ENCODE peak calls at places on chromosomes 3 and 15, in four cellular contexts. F is AG04450, N is activated gamma-delta T cell treated with Interleukin-2 at 50 U/mL for 16 hours, I is WERI-Rb-1. H is an unnamed sample.
A peak's percentile ranks its signal among the peaks of the same experiment; 100 is the strongest.

GRCh38 chr3:110180733-110181132 is 843.4 kb upstream of the DPPA4 start:
- DNase-seq in F (no peak), N (no peak), I (no peak), H (no peak)

GRCh38 chr15:28125673-28126651 is 26.8 kb upstream of the OCA2 start:
- DNase-seq in F (peak; percentile 24), N (no peak), I (no peak), H (peak; percentile 12)

GRCh38 chr3:189340680-189341460 is 169.1 kb downstream of the TPRG1 start:
- DNase-seq in F (no peak), N (no peak), I (peak; percentile 17), H (no peak)

GRCh38 chr3:190721330-190721729 is 141.2 kb downstream of the GMNC start:
- DNase-seq in F (no peak), N (no peak), I (no peak), H (no peak)

GRCh38 chr3:120622870-120623718 is 27.0 kb downstream of the NDUFB4 start:
- DNase-seq in F (no peak), N (peak; percentile 3), I (peak; percentile 69), H (no peak)

GRCh38 chr15:70111203-70112017 is 13.7 kb upstream of the TLE3 start:
- DNase-seq in F (peak; percentile 63), N (no peak), I (peak; percentile 89), H (peak; percentile 66)

GRCh38 chr3:37400945-37401344 is 226.6 kb upstream of the LRRFIP2 start:
- DNase-seq in F (no peak), N (no peak), I (no peak), H (peak; percentile 4)

GRCh38 chr15:74505837-74506514 is 35.0 kb upstream of the ARID3B start:
- DNase-seq in F (no peak), N (no peak), I (no peak), H (no peak)

GRCh38 chr3:78880588-78881461 is 887.0 kb downstream of the ROBO1 start:
- DNase-seq in F (no peak), N (no peak), I (no peak), H (no peak)

GRCh38 chr3:115038831-115039230 is 108.3 kb downstream of the ZBTB20 start:
- DNase-seq in F (no peak), N (no peak), I (no peak), H (no peak)

GRCh38 chr3:197331131-197331530 is 32.7 kb upstream of the DLG1 start:
- DNase-seq in F (no peak), N (no peak), I (no peak), H (no peak)

GRCh38 chr3:37053337-37053736 is 60.0 kb downstream of the MLH1 start:
- DNase-seq in F (no peak), N (no peak), I (no peak), H (no peak)

GRCh38 chr3:123282461-123282860 is 80.7 kb downstream of the SEC22A start:
- DNase-seq in F (no peak), N (no peak), I (no peak), H (no peak)

GRCh38 chr3:183775781-183776180 is 49.6 kb downstream of the MAP6D1 start:
- DNase-seq in F (no peak), N (no peak), I (no peak), H (no peak)

GRCh38 chr3:49673715-49674490 is at the start of gene APEH:
- DNase-seq in F (peak; percentile 93), N (peak; percentile 98), I (peak; percentile 99), H (peak; percentile 86)

GRCh38 chr3:73558399-73559075 is 66.2 kb downstream of the PDZRN3 start:
- DNase-seq in F (no peak), N (no peak), I (peak; percentile 87), H (no peak)

GRCh38 chr15:99556010-99556409 is 9.8 kb upstream of the MEF2A start:
- DNase-seq in F (no peak), N (no peak), I (no peak), H (no peak)

GRCh38 chr3:42581709-42582473 is at the start of gene SEC22C:
- DNase-seq in F (peak; percentile 59), N (peak; percentile 96), I (peak; percentile 98), H (peak; percentile 79)